ENCODE peak calls at places on chromosomes 5 and 9, in six cellular contexts. I is hepatocyte; J is AG10803; N is IMR-90; W is T-helper 9 cell; K is CD4-positive, CD25-positive, alpha-beta regulatory T cell. B is an unnamed sample.

GRCh38 chr5:59275537-59276276 is 617.8 kb downstream of the PDE4D start:
- DNase-seq in I (peak; percentile 68), J (peak; percentile 4), N (peak; percentile 6), W (no peak), K (no peak), B (peak; percentile 36)

GRCh38 chr5:74766348-74766886 is 500 bp downstream of the GFM2 start:
- DNase-seq in I (peak; percentile 32), J (peak; percentile 58), N (peak; percentile 64), W (no peak), K (peak; percentile 80), B (peak; percentile 81)

GRCh38 chr9:90969021-90969675 is 167.5 kb downstream of the SYK start:
- DNase-seq in I (no peak), J (no peak), N (no peak), W (no peak), K (no peak), B (no peak)

GRCh38 chr5:134082264-134082992 is 32.1 kb upstream of the TCF7 start:
- DNase-seq in I (no peak), J (no peak), N (no peak), W (no peak), K (no peak), B (no peak)

GRCh38 chr9:69325409-69326212 is 596 bp downstream of the ENTREP1 start:
- DNase-seq in I (peak; percentile 43), J (no peak), N (no peak), W (no peak), K (peak; percentile 4), B (peak; percentile 21)

GRCh38 chr5:60846298-60846697 is 2.2 kb upstream of the ELOVL7 start:
- DNase-seq in I (no peak), J (no peak), N (no peak), W (no peak), K (no peak), B (no peak)

GRCh38 chr5:68343421-68343826 is 127.9 kb downstream of the PIK3R1 start:
- DNase-seq in I (peak; percentile 58), J (peak; percentile 80), N (peak; percentile 81), W (no peak), K (peak; percentile 23), B (peak; percentile 84)

GRCh38 chr5:19855031-19855430 is 133.0 kb downstream of the CDH18 start:
- DNase-seq in I (no peak), J (no peak), N (peak; percentile 51), W (no peak), K (no peak), B (peak; percentile 25)

GRCh38 chr9:70136632-70137031 is 93.0 kb downstream of the MAMDC2 start:
- DNase-seq in I (no peak), J (peak; percentile 54), N (peak; percentile 69), W (no peak), K (no peak), B (no peak)

GRCh38 chr5:21225223-21226064 is 1237.4 kb upstream of the CDH18 start:
- DNase-seq in I (peak; percentile 36), J (no peak), N (no peak), W (no peak), K (no peak), B (no peak)

GRCh38 chr9:116647515-116647809 is 39.6 kb upstream of the TRIM32 start:
- DNase-seq in I (no peak), J (no peak), N (no peak), W (no peak), K (no peak), B (no peak)

GRCh38 chr5:3006961-3007551 is 255.6 kb upstream of the IRX2 start:
- DNase-seq in I (no peak), J (no peak), N (no peak), W (no peak), K (no peak), B (no peak)

GRCh38 chr5:35466746-35467145 is 150.9 kb upstream of the SPEF2 start:
- DNase-seq in I (no peak), J (no peak), N (no peak), W (no peak), K (no peak), B (no peak)

GRCh38 chr9:34961574-34962480 is 3.7 kb downstream of the PHF24 start:
- DNase-seq in I (peak; percentile 62), J (no peak), N (peak; percentile 80), W (no peak), K (no peak), B (peak; percentile 59)